ENCODE peak calls at places on chromosomes 12 and 14, in seven cellular contexts. X is GM04504, G is M059J, N is pancreas, V is ACHN, E is AG08396, L is heart left ventricle. O is an unnamed sample.

GRCh38 chr12:48618541-48618940 is 48.7 kb upstream of the LALBA start:
- DNase-seq in N (peak; percentile 50), E (peak; percentile 77), G (peak; percentile 63), V (peak; percentile 80), L (peak; percentile 63), X (peak; percentile 48), O (peak; percentile 66)

GRCh38 chr12:14952295-14952995 is 9.0 kb downstream of the ARHGDIB start:
- DNase-seq in X (peak; percentile 70), L (no peak), E (peak; percentile 65), N (no peak), V (peak; percentile 59), G (peak; percentile 97), O (no peak)

GRCh38 chr12:56261503-56262230 is 3.5 kb upstream of the ANKRD52 start:
- DNase-seq in L (no peak), X (peak; percentile 75), G (peak; percentile 85), N (no peak), V (peak; percentile 96), E (peak; percentile 80), O (no peak)

GRCh38 chr12:57237653-57237951 is 8.1 kb downstream of the SHMT2 start:
- DNase-seq in X (no peak), L (no peak), N (no peak), V (no peak), G (no peak), E (no peak), O (no peak)

GRCh38 chr14:70259420-70259819 is 70.7 kb upstream of the SLC8A3 start:
- DNase-seq in V (no peak), G (no peak), X (no peak), N (no peak), E (no peak), L (no peak), O (no peak)

GRCh38 chr12:6735448-6736191 is 11.8 kb downstream of the COPS7A start:
- DNase-seq in N (no peak), E (peak; percentile 68), V (peak; percentile 72), L (peak; percentile 67), G (peak; percentile 55), X (peak; percentile 32), O (peak; percentile 79)

GRCh38 chr14:41925409-41925808 is 318.7 kb downstream of the LRFN5 start:
- DNase-seq in E (no peak), G (peak; percentile 8), V (peak; percentile 32), L (no peak), N (no peak), X (no peak), O (no peak)

GRCh38 chr14:97757491-97757890 is 960.3 kb downstream of the VRK1 start:
- DNase-seq in E (no peak), V (no peak), X (no peak), G (no peak), L (no peak), N (no peak), O (no peak)

GRCh38 chr12:120940799-120941198 is 36.6 kb upstream of the SPPL3 start:
- DNase-seq in N (no peak), X (peak; percentile 10), L (no peak), E (no peak), G (peak; percentile 51), V (peak; percentile 99), O (no peak)

GRCh38 chr14:89849931-89850330 is 104.6 kb downstream of the EFCAB11 start:
- DNase-seq in L (no peak), E (peak; percentile 41), N (no peak), V (no peak), G (no peak), X (no peak), O (no peak)

GRCh38 chr14:27278341-27278740 is 680.5 kb upstream of the NOVA1 start:
- DNase-seq in X (no peak), G (no peak), L (no peak), V (no peak), E (no peak), N (no peak), O (no peak)

GRCh38 chr12:53791735-53792326 is 40.1 kb upstream of the CISTR start:
- DNase-seq in G (no peak), X (no peak), L (no peak), E (no peak), V (peak; percentile 54), N (no peak), O (no peak)

GRCh38 chr12:31712877-31713276 is 15.9 kb downstream of the AMN1 start:
- DNase-seq in X (no peak), V (no peak), G (no peak), E (no peak), L (no peak), N (no peak), O (no peak)

GRCh38 chr14:51504626-51505025 is 147.1 kb upstream of the FRMD6 start:
- DNase-seq in X (no peak), L (no peak), V (no peak), N (no peak), E (no peak), G (no peak), O (no peak)

GRCh38 chr12:105864316-105864715 is 274.4 kb downstream of the NUAK1 start:
- DNase-seq in N (no peak), E (no peak), X (no peak), G (no peak), L (no peak), V (no peak), O (no peak)

GRCh38 chr14:74975059-74975810 is 19.8 kb upstream of the PGF start:
- DNase-seq in L (peak; percentile 89), G (no peak), V (no peak), X (no peak), N (peak; percentile 81), E (no peak), O (peak; percentile 83)

GRCh38 chr12:127750076-127750840 is 516.7 kb upstream of the TMEM132C start:
- DNase-seq in E (no peak), N (no peak), V (no peak), X (no peak), L (no peak), G (peak; percentile 33), O (no peak)

GRCh38 chr14:63426838-63427237 is 108.1 kb upstream of the GPHB5 start:
- DNase-seq in L (no peak), N (no peak), E (no peak), V (no peak), G (peak; percentile 31), X (no peak), O (no peak)

GRCh38 chr14:93930296-93930988 is 3.3 kb downstream of the FAM181A start:
- DNase-seq in V (no peak), X (no peak), L (no peak), E (no peak), G (no peak), N (no peak), O (no peak)

GRCh38 chr12:108856170-108856427 is 1.3 kb downstream of the SSH1 start:
- DNase-seq in X (no peak), N (peak; percentile 58), E (no peak), G (no peak), L (peak; percentile 30), V (no peak), O (no peak)

GRCh38 chr14:36019126-36019525 is 157.4 kb downstream of the PTCSC3 start:
- DNase-seq in V (no peak), G (no peak), E (no peak), N (no peak), L (no peak), X (peak; percentile 3), O (no peak)

GRCh38 chr12:53046655-53047220 is 3.1 kb upstream of the TNS2 start:
- DNase-seq in X (peak; percentile 79), L (peak; percentile 91), N (peak; percentile 94), E (peak; percentile 87), V (no peak), G (peak; percentile 92), O (no peak)

GRCh38 chr12:66823857-66824570 is 145.1 kb upstream of the GRIP1 start:
- DNase-seq in X (no peak), N (no peak), L (no peak), E (no peak), V (peak; percentile 48), G (peak; percentile 81), O (no peak)

O was measured in right lobe of liver.